ENCODE peak calls at places on chromosome 13, in five cellular contexts. R, S, G, P and A are unnamed samples.

GRCh38 chr13:113852536-113853517 is 11.0 kb downstream of the GAS6 start:
- DNase-seq in R (no peak), S (no peak), G (peak), P (peak), A (no peak)

GRCh38 chr13:90302113-90302512 is 1045.4 kb upstream of the MIR17HG start:
- DNase-seq in R (no peak), S (no peak), G (no peak), P (no peak), A (peak)

GRCh38 chr13:87206708-87207107 is 464.5 kb upstream of the SLITRK5 start:
- DNase-seq in R (no peak), S (no peak), G (no peak), P (no peak), A (no peak)

GRCh38 chr13:59413121-59413520 is 750.6 kb downstream of the DIAPH3 start:
- DNase-seq in R (no peak), S (no peak), G (no peak), P (no peak), A (peak)

GRCh38 chr13:28459911-28460310 is 35.0 kb downstream of the FLT1 start:
- DNase-seq in R (no peak), S (no peak), G (no peak), P (no peak), A (no peak)

GRCh38 chr13:47896546-47896945 is 104.5 kb downstream of the SUCLA2 start:
- DNase-seq in R (no peak), S (no peak), G (no peak), P (no peak), A (no peak)

GRCh38 chr13:30847697-30848307 is 58.3 kb upstream of the MEDAG start:
- DNase-seq in R (no peak), S (no peak), G (peak), P (no peak), A (peak)

GRCh38 chr13:111909501-111909900 is 157.4 kb upstream of the SOX1 start:
- DNase-seq in R (no peak), S (no peak), G (peak), P (no peak), A (no peak)

GRCh38 chr13:29676535-29676934 is 81.0 kb upstream of the SLC7A1 start:
- DNase-seq in R (no peak), S (no peak), G (no peak), P (no peak), A (peak)

GRCh38 chr13:43316997-43317396 is 293.6 kb downstream of the DNAJC15 start:
- DNase-seq in R (no peak), S (no peak), G (no peak), P (no peak), A (no peak)

GRCh38 chr13:107301724-107302374 is 733.9 kb upstream of the ARGLU1 start:
- DNase-seq in R (no peak), S (no peak), G (no peak), P (no peak), A (no peak)
- TF ChIP-seq CTCF in R (no peak), S (no peak), G (no peak), P (no peak), A (no peak)

GRCh38 chr13:88761145-88761544 is 1090.0 kb downstream of the SLITRK5 start:
- DNase-seq in R (no peak), S (no peak), G (no peak), P (no peak), A (no peak)
- TF ChIP-seq CTCF in R (no peak), S (no peak), G (no peak), P (no peak), A (no peak)

GRCh38 chr13:27280009-27280646 is 9.5 kb downstream of the RASL11A start:
- DNase-seq in R (no peak), S (no peak), G (no peak), P (no peak), A (no peak)
- TF ChIP-seq CTCF in R (no peak), S (no peak), G (no peak), P (no peak), A (no peak)

GRCh38 chr13:35793823-35794222 is 317.3 kb upstream of the MAB21L1 start:
- DNase-seq in R (no peak), S (no peak), G (no peak), P (no peak), A (no peak)

GRCh38 chr13:35787937-35788336 is 311.4 kb upstream of the MAB21L1 start:
- DNase-seq in R (no peak), S (no peak), G (no peak), P (no peak), A (no peak)

GRCh38 chr13:35785563-35786327 is 309.3 kb upstream of the MAB21L1 start:
- DNase-seq in R (no peak), S (no peak), G (no peak), P (no peak), A (no peak)

GRCh38 chr13:35791191-35791902 is 314.9 kb upstream of the MAB21L1 start:
- DNase-seq in R (no peak), S (no peak), G (no peak), P (no peak), A (peak)

GRCh38 chr13:35789335-35790166 is 313.1 kb upstream of the MAB21L1 start:
- DNase-seq in R (no peak), S (peak), G (no peak), P (no peak), A (peak)
- TF ChIP-seq CTCF in R (peak), S (peak), G (no peak), P (peak), A (peak)

GRCh38 chr13:74883834-74884233 is 598.1 kb downstream of the TBC1D4 start:
- DNase-seq in R (no peak), S (no peak), G (no peak), P (no peak), A (no peak)

GRCh38 chr13:74891610-74892009 is 590.4 kb downstream of the TBC1D4 start:
- DNase-seq in R (no peak), S (peak), G (no peak), P (no peak), A (no peak)

GRCh38 chr13:74889321-74889720 is 592.6 kb downstream of the TBC1D4 start:
- DNase-seq in R (no peak), S (no peak), G (no peak), P (no peak), A (no peak)

GRCh38 chr13:74886496-74886895 is 595.5 kb downstream of the TBC1D4 start:
- DNase-seq in R (no peak), S (no peak), G (no peak), P (no peak), A (no peak)
- TF ChIP-seq CTCF in R (no peak), S (no peak), G (no peak), P (no peak), A (no peak)

DNA sequence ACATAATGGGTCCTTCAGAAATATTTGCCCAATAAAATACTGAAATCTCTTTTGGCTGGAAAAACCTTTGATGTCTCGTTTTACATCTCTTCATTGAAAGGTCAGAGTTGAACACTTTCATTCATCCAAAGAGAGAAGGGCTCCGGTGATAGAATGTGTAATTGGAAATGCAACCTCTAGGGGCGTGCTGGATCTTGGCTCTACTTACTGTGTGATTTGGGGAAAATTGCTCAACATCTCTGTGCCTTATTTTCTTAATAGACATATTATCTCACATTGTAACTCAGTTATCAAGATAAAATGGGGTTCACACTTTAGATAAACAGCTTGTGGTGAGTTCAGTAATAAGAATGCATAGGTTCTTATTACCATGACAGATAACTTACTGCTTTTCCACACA is 1444.1 kb downstream of the SLITRK5 start:
- DNase-seq in R (no peak), S (no peak), G (no peak), P (no peak), A (no peak)
- TF ChIP-seq CTCF in R (no peak), S (no peak), G (no peak), P (no peak), A (peak)

GRCh38 chr13:78604782-78605611 is 1.6 kb upstream of the POU4F1 start:
- DNase-seq in R (no peak), S (no peak), G (no peak), P (no peak), A (no peak)
- TF ChIP-seq CTCF in R (no peak), S (no peak), G (no peak), P (no peak), A (peak)

GRCh38 chr13:19622189-19622588 is 11.3 kb upstream of the MPHOSPH8 start:
- DNase-seq in R (no peak), S (no peak), G (no peak), P (no peak), A (no peak)

GRCh38 chr13:19618925-19619324 is 14.5 kb upstream of the MPHOSPH8 start:
- DNase-seq in R (no peak), S (no peak), G (no peak), P (no peak), A (peak)
- TF ChIP-seq CTCF in R (no peak), S (peak), G (no peak), P (peak), A (peak)